ENCODE peak calls at places on chromosomes 2 and 18, in seven cellular contexts. S is iPS-NIHi11, J is NCI-H460, B is neural progenitor cell, G is suprapubic skin, L is endodermal cell, N is GM04504. Z is an unnamed sample.

GRCh38 chr2:113703404-113704299 is 52.8 kb downstream of the SLC35F5 start:
- DNase-seq in B (no peak), J (no peak), G (no peak), N (no peak), S (no peak), L (no peak), Z (no peak)

GRCh38 chr2:164138750-164139149 is 402.9 kb upstream of the FIGN start:
- DNase-seq in S (no peak), B (no peak), L (no peak), J (no peak), N (no peak), G (no peak), Z (no peak)

GRCh38 chr2:168697668-168698121 is 104.7 kb upstream of the NOSTRIN start:
- DNase-seq in G (no peak), J (no peak), L (peak; percentile 57), N (no peak), S (no peak), B (no peak), Z (no peak)

GRCh38 chr2:201363857-201364560 is 6.9 kb upstream of the FLACC1 start:
- DNase-seq in S (peak; percentile 42), L (peak; percentile 64), J (peak; percentile 57), G (no peak), N (no peak), B (peak; percentile 61), Z (peak; percentile 42)

GRCh38 chr2:222610746-222611145 is 45.1 kb downstream of the FARSB start:
- DNase-seq in S (no peak), L (no peak), J (no peak), B (peak; percentile 39), N (no peak), G (no peak), Z (no peak)

GRCh38 chr2:206004004-206004693 is 81.8 kb downstream of the INO80D start:
- DNase-seq in G (no peak), L (peak; percentile 91), B (peak; percentile 80), S (peak; percentile 59), N (no peak), J (peak; percentile 26), Z (peak; percentile 51)

GRCh38 chr2:184920451-184920965 is 322.2 kb downstream of the ZNF804A start:
- DNase-seq in L (no peak), S (no peak), N (no peak), G (no peak), J (no peak), B (no peak), Z (no peak)

GRCh38 chr18:14922031-14922430 is 174.1 kb downstream of the ANKRD30B start:
- DNase-seq in B (no peak), G (peak; percentile 26), N (no peak), S (no peak), L (no peak), J (no peak), Z (no peak)

GRCh38 chr2:188196343-188197008 is 95.2 kb upstream of the GULP1 start:
- DNase-seq in J (no peak), L (no peak), G (no peak), B (no peak), N (no peak), S (no peak), Z (no peak)

GRCh38 chr2:69192176-69192945 is 179.4 kb downstream of the ANTXR1 start:
- DNase-seq in B (no peak), L (peak; percentile 62), N (peak; percentile 85), S (no peak), G (no peak), J (no peak), Z (peak; percentile 26)

GRCh38 chr2:240463866-240464481 is 28.5 kb downstream of the GPC1 start:
- DNase-seq in J (no peak), S (no peak), L (no peak), B (no peak), G (peak; percentile 65), N (no peak), Z (peak; percentile 16)

GRCh38 chr2:43219383-43220228 is 6.8 kb downstream of the ZFP36L2 start:
- DNase-seq in N (peak; percentile 57), G (peak; percentile 94), B (peak; percentile 57), S (peak; percentile 67), J (peak; percentile 59), L (peak; percentile 90), Z (peak; percentile 88)

GRCh38 chr2:196183172-196183473 is 11.7 kb upstream of the STK17B start:
- DNase-seq in N (no peak), G (no peak), L (no peak), J (no peak), B (no peak), S (no peak), Z (no peak)

GRCh38 chr2:25347205-25347815 is 5.6 kb upstream of the DNMT3A start:
- DNase-seq in B (peak; percentile 0), J (no peak), L (peak; percentile 39), N (no peak), G (no peak), S (no peak), Z (no peak)

Z was measured in H7.